ENCODE peak calls at places on chromosome 7, in nine cellular contexts. One of them, this sample, is unnamed.
A peak's percentile ranks its signal among the peaks of the same experiment; 100 is the strongest.

GRCh38 chr7:48052748-48053147 is 17.4 kb downstream of the C7orf57 start:
- DNase-seq in adrenal gland: no peak
- DNase-seq in heart right ventricle: no peak
- DNase-seq in OCI-LY7: no peak
- DNase-seq in activated B cell treated with CpG ODN at 0.5 μM for 24 hours: no peak
- DNase-seq in AG09319: no peak
- DNase-seq in cardiac muscle cell: no peak
- DNase-seq in fibroblast of lung: peak; percentile 86
- DNase-seq in HCT116: peak; percentile 60
- DNase-seq in this sample: no peak

GRCh38 chr7:25098096-25099046 is 26.7 kb downstream of the CYCS start:
- DNase-seq in OCI-LY7: peak; percentile 83
- DNase-seq in heart right ventricle: peak; percentile 22
- DNase-seq in activated B cell treated with CpG ODN at 0.5 μM for 24 hours: no peak
- DNase-seq in HCT116: peak; percentile 70
- DNase-seq in fibroblast of lung: peak; percentile 57
- DNase-seq in adrenal gland: peak; percentile 50
- DNase-seq in AG09319: no peak
- DNase-seq in cardiac muscle cell: peak; percentile 70
- DNase-seq in this sample: peak; percentile 42

GRCh38 chr7:44078521-44078920 is 3.8 kb downstream of the POLM start:
- DNase-seq in AG09319: no peak
- DNase-seq in activated B cell treated with CpG ODN at 0.5 μM for 24 hours: no peak
- DNase-seq in OCI-LY7: no peak
- DNase-seq in HCT116: no peak
- DNase-seq in heart right ventricle: no peak
- DNase-seq in fibroblast of lung: no peak
- DNase-seq in cardiac muscle cell: no peak
- DNase-seq in adrenal gland: no peak
- DNase-seq in this sample: no peak

GRCh38 chr7:107147464-107148214 is 21.2 kb upstream of the HBP1 start:
- DNase-seq in activated B cell treated with CpG ODN at 0.5 μM for 24 hours: no peak
- DNase-seq in OCI-LY7: peak; percentile 63
- DNase-seq in adrenal gland: peak; percentile 19
- DNase-seq in HCT116: peak; percentile 34
- DNase-seq in heart right ventricle: no peak
- DNase-seq in AG09319: no peak
- DNase-seq in cardiac muscle cell: peak; percentile 26
- DNase-seq in fibroblast of lung: peak; percentile 35
- DNase-seq in this sample: no peak

GRCh38 chr7:116505823-116506222 is 6.3 kb downstream of the CAV2 start:
- DNase-seq in cardiac muscle cell: no peak
- DNase-seq in activated B cell treated with CpG ODN at 0.5 μM for 24 hours: no peak
- DNase-seq in heart right ventricle: no peak
- DNase-seq in AG09319: no peak
- DNase-seq in adrenal gland: no peak
- DNase-seq in fibroblast of lung: no peak
- DNase-seq in OCI-LY7: no peak
- DNase-seq in HCT116: no peak
- DNase-seq in this sample: no peak

GRCh38 chr7:1580422-1581030 is 10.7 kb upstream of the PSMG3 start:
- DNase-seq in fibroblast of lung: no peak
- DNase-seq in HCT116: no peak
- DNase-seq in adrenal gland: no peak
- DNase-seq in cardiac muscle cell: peak; percentile 72
- DNase-seq in activated B cell treated with CpG ODN at 0.5 μM for 24 hours: no peak
- DNase-seq in heart right ventricle: no peak
- DNase-seq in AG09319: no peak
- DNase-seq in OCI-LY7: no peak
- DNase-seq in this sample: no peak

GRCh38 chr7:157932498-157933218 is 595.9 kb downstream of the DNAJB6 start:
- DNase-seq in AG09319: no peak
- DNase-seq in OCI-LY7: no peak
- DNase-seq in HCT116: peak; percentile 90
- DNase-seq in cardiac muscle cell: no peak
- DNase-seq in adrenal gland: no peak
- DNase-seq in heart right ventricle: no peak
- DNase-seq in activated B cell treated with CpG ODN at 0.5 μM for 24 hours: no peak
- DNase-seq in fibroblast of lung: peak; percentile 1
- DNase-seq in this sample: no peak

GRCh38 chr7:129091484-129092002 is 36.6 kb upstream of the TNPO3 start:
- DNase-seq in OCI-LY7: peak; percentile 86
- DNase-seq in fibroblast of lung: peak; percentile 41
- DNase-seq in activated B cell treated with CpG ODN at 0.5 μM for 24 hours: peak; percentile 90
- DNase-seq in AG09319: no peak
- DNase-seq in HCT116: peak; percentile 54
- DNase-seq in heart right ventricle: peak; percentile 80
- DNase-seq in cardiac muscle cell: peak; percentile 82
- DNase-seq in adrenal gland: peak; percentile 72
- DNase-seq in this sample: peak; percentile 77

GRCh38 chr7:100957832-100958421 is 8.6 kb downstream of the MUC3A start:
- DNase-seq in adrenal gland: no peak
- DNase-seq in activated B cell treated with CpG ODN at 0.5 μM for 24 hours: no peak
- DNase-seq in HCT116: no peak
- DNase-seq in AG09319: no peak
- DNase-seq in OCI-LY7: no peak
- DNase-seq in heart right ventricle: no peak
- DNase-seq in fibroblast of lung: no peak
- DNase-seq in cardiac muscle cell: no peak
- DNase-seq in this sample: no peak

GRCh38 chr7:150415161-150416160 is 35.0 kb upstream of the GIMAP8 start:
- DNase-seq in fibroblast of lung: no peak
- DNase-seq in cardiac muscle cell: no peak
- DNase-seq in heart right ventricle: no peak
- DNase-seq in activated B cell treated with CpG ODN at 0.5 μM for 24 hours: no peak
- DNase-seq in OCI-LY7: no peak
- DNase-seq in adrenal gland: no peak
- DNase-seq in AG09319: no peak
- DNase-seq in HCT116: no peak
- DNase-seq in this sample: no peak

GRCh38 chr7:87325576-87326370 is 19.7 kb upstream of the CROT start:
- DNase-seq in AG09319: no peak
- DNase-seq in adrenal gland: no peak
- DNase-seq in cardiac muscle cell: no peak
- DNase-seq in activated B cell treated with CpG ODN at 0.5 μM for 24 hours: no peak
- DNase-seq in OCI-LY7: no peak
- DNase-seq in heart right ventricle: no peak
- DNase-seq in fibroblast of lung: no peak
- DNase-seq in HCT116: no peak
- DNase-seq in this sample: no peak
- TF ChIP-seq CTCF in AG09319: no peak
- TF ChIP-seq CTCF in adrenal gland: no peak
- TF ChIP-seq CTCF in cardiac muscle cell: no peak
- TF ChIP-seq CTCF in activated B cell treated with CpG ODN at 0.5 μM for 24 hours: no peak
- TF ChIP-seq CTCF in OCI-LY7: peak; percentile 57
- TF ChIP-seq CTCF in heart right ventricle: no peak
- TF ChIP-seq CTCF in fibroblast of lung: no peak
- TF ChIP-seq CTCF in HCT116: no peak
- TF ChIP-seq CTCF in this sample: no peak

GRCh38 chr7:99898836-99899235 is 20.5 kb downstream of the TRIM4 start:
- DNase-seq in HCT116: no peak
- DNase-seq in fibroblast of lung: no peak
- DNase-seq in cardiac muscle cell: no peak
- DNase-seq in heart right ventricle: no peak
- DNase-seq in adrenal gland: no peak
- DNase-seq in OCI-LY7: no peak
- DNase-seq in AG09319: no peak
- DNase-seq in activated B cell treated with CpG ODN at 0.5 μM for 24 hours: no peak
- DNase-seq in this sample: no peak

GRCh38 chr7:99901581-99901980 is 17.7 kb downstream of the TRIM4 start:
- DNase-seq in fibroblast of lung: no peak
- DNase-seq in AG09319: no peak
- DNase-seq in heart right ventricle: no peak
- DNase-seq in activated B cell treated with CpG ODN at 0.5 μM for 24 hours: no peak
- DNase-seq in OCI-LY7: no peak
- DNase-seq in adrenal gland: no peak
- DNase-seq in cardiac muscle cell: no peak
- DNase-seq in HCT116: no peak
- DNase-seq in this sample: no peak

GRCh38 chr7:99897688-99898357 is 21.0 kb upstream of the OR2AE1 start:
- DNase-seq in heart right ventricle: no peak
- DNase-seq in activated B cell treated with CpG ODN at 0.5 μM for 24 hours: no peak
- DNase-seq in OCI-LY7: no peak
- DNase-seq in HCT116: no peak
- DNase-seq in cardiac muscle cell: no peak
- DNase-seq in AG09319: no peak
- DNase-seq in fibroblast of lung: no peak
- DNase-seq in adrenal gland: no peak
- DNase-seq in this sample: no peak

GRCh38 chr7:99894738-99895137 is 17.9 kb upstream of the OR2AE1 start:
- DNase-seq in activated B cell treated with CpG ODN at 0.5 μM for 24 hours: no peak
- DNase-seq in OCI-LY7: no peak
- DNase-seq in fibroblast of lung: no peak
- DNase-seq in cardiac muscle cell: no peak
- DNase-seq in heart right ventricle: no peak
- DNase-seq in adrenal gland: no peak
- DNase-seq in AG09319: no peak
- DNase-seq in HCT116: no peak
- DNase-seq in this sample: no peak

DNA sequence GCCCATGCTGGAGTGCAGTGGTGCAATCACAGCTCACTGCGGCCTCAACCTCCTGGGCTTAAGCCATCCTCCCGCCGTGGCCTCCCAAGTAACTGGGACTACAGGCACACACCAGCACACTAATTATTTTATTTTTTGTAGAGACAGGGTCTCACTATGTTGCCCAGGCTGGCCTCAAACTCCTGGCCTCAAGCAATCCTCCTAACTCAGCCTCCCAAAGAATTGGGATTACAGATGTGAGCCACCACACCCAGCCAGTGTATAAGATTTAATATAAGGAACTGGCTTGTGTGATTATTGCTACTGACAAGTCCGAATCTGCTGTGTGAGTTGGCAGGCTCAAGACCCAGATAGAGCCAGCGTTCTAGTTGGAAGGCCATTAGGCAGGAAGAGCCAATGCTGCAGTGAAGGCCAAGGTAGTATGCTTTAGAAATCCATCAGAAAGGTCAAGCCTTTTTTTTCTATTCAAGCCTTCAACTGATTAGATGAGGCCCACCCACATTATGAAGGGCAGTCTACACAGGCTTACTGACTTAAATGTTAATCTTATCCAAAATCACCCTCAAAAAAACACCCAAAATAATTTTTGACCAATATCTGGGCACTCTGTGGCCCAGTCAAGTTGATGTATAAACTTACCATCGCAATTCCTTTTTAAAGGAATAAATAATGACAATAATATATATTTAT is 19.4 kb downstream of the TRIM4 start:
- DNase-seq in heart right ventricle: no peak
- DNase-seq in OCI-LY7: no peak
- DNase-seq in activated B cell treated with CpG ODN at 0.5 μM for 24 hours: no peak
- DNase-seq in cardiac muscle cell: no peak
- DNase-seq in adrenal gland: no peak
- DNase-seq in HCT116: no peak
- DNase-seq in fibroblast of lung: no peak
- DNase-seq in AG09319: no peak
- DNase-seq in this sample: no peak
- TF ChIP-seq CTCF in heart right ventricle: no peak
- TF ChIP-seq CTCF in OCI-LY7: no peak
- TF ChIP-seq CTCF in activated B cell treated with CpG ODN at 0.5 μM for 24 hours: no peak
- TF ChIP-seq CTCF in cardiac muscle cell: no peak
- TF ChIP-seq CTCF in adrenal gland: no peak
- TF ChIP-seq CTCF in HCT116: no peak
- TF ChIP-seq CTCF in fibroblast of lung: no peak
- TF ChIP-seq CTCF in AG09319: no peak
- TF ChIP-seq CTCF in this sample: no peak

GRCh38 chr7:108451296-108451848 is 4.9 kb downstream of the NRCAM start:
- DNase-seq in OCI-LY7: no peak
- DNase-seq in heart right ventricle: no peak
- DNase-seq in HCT116: no peak
- DNase-seq in activated B cell treated with CpG ODN at 0.5 μM for 24 hours: no peak
- DNase-seq in cardiac muscle cell: no peak
- DNase-seq in adrenal gland: no peak
- DNase-seq in AG09319: no peak
- DNase-seq in fibroblast of lung: no peak
- DNase-seq in this sample: no peak

GRCh38 chr7:108453320-108453719 is 2.9 kb downstream of the NRCAM start:
- DNase-seq in adrenal gland: no peak
- DNase-seq in OCI-LY7: no peak
- DNase-seq in HCT116: no peak
- DNase-seq in cardiac muscle cell: no peak
- DNase-seq in heart right ventricle: no peak
- DNase-seq in activated B cell treated with CpG ODN at 0.5 μM for 24 hours: no peak
- DNase-seq in fibroblast of lung: no peak
- DNase-seq in AG09319: no peak
- DNase-seq in this sample: no peak

GRCh38 chr7:108454674-108455523 is 1.3 kb downstream of the NRCAM start:
- DNase-seq in activated B cell treated with CpG ODN at 0.5 μM for 24 hours: peak; percentile 38
- DNase-seq in adrenal gland: peak; percentile 49
- DNase-seq in AG09319: no peak
- DNase-seq in cardiac muscle cell: peak; percentile 49
- DNase-seq in heart right ventricle: no peak
- DNase-seq in OCI-LY7: no peak
- DNase-seq in fibroblast of lung: peak; percentile 54
- DNase-seq in HCT116: no peak
- DNase-seq in this sample: no peak

GRCh38 chr7:108454317-108454673 is 1.9 kb downstream of the NRCAM start:
- DNase-seq in cardiac muscle cell: no peak
- DNase-seq in HCT116: no peak
- DNase-seq in fibroblast of lung: no peak
- DNase-seq in adrenal gland: no peak
- DNase-seq in heart right ventricle: no peak
- DNase-seq in OCI-LY7: no peak
- DNase-seq in activated B cell treated with CpG ODN at 0.5 μM for 24 hours: no peak
- DNase-seq in AG09319: no peak
- DNase-seq in this sample: no peak

GRCh38 chr7:108452707-108453106 is 3.5 kb downstream of the NRCAM start:
- DNase-seq in HCT116: peak; percentile 21
- DNase-seq in heart right ventricle: no peak
- DNase-seq in AG09319: no peak
- DNase-seq in fibroblast of lung: peak; percentile 43
- DNase-seq in adrenal gland: no peak
- DNase-seq in cardiac muscle cell: peak; percentile 19
- DNase-seq in activated B cell treated with CpG ODN at 0.5 μM for 24 hours: no peak
- DNase-seq in OCI-LY7: peak; percentile 45
- DNase-seq in this sample: no peak
- TF ChIP-seq CTCF in HCT116: peak; percentile 23
- TF ChIP-seq CTCF in heart right ventricle: peak; percentile 17
- TF ChIP-seq CTCF in AG09319: peak; percentile 63
- TF ChIP-seq CTCF in fibroblast of lung: peak; percentile 70
- TF ChIP-seq CTCF in adrenal gland: peak; percentile 51
- TF ChIP-seq CTCF in cardiac muscle cell: peak; percentile 69
- TF ChIP-seq CTCF in activated B cell treated with CpG ODN at 0.5 μM for 24 hours: no peak
- TF ChIP-seq CTCF in OCI-LY7: peak; percentile 77
- TF ChIP-seq CTCF in this sample: no peak

GRCh38 chr7:27663989-27664331 is 1.3 kb upstream of the HIBADH start:
- DNase-seq in heart right ventricle: no peak
- DNase-seq in adrenal gland: no peak
- DNase-seq in fibroblast of lung: no peak
- DNase-seq in activated B cell treated with CpG ODN at 0.5 μM for 24 hours: no peak
- DNase-seq in HCT116: no peak
- DNase-seq in OCI-LY7: no peak
- DNase-seq in cardiac muscle cell: no peak
- DNase-seq in AG09319: no peak
- DNase-seq in this sample: no peak

GRCh38 chr7:27656724-27657123 is 6.0 kb downstream of the HIBADH start:
- DNase-seq in activated B cell treated with CpG ODN at 0.5 μM for 24 hours: no peak
- DNase-seq in cardiac muscle cell: no peak
- DNase-seq in OCI-LY7: no peak
- DNase-seq in fibroblast of lung: no peak
- DNase-seq in adrenal gland: no peak
- DNase-seq in HCT116: no peak
- DNase-seq in AG09319: no peak
- DNase-seq in heart right ventricle: no peak
- DNase-seq in this sample: no peak

GRCh38 chr7:27661776-27662489 is 750 bp downstream of the HIBADH start:
- DNase-seq in activated B cell treated with CpG ODN at 0.5 μM for 24 hours: peak; percentile 24
- DNase-seq in HCT116: no peak
- DNase-seq in adrenal gland: peak; percentile 38
- DNase-seq in OCI-LY7: peak; percentile 52
- DNase-seq in fibroblast of lung: no peak
- DNase-seq in heart right ventricle: peak; percentile 17
- DNase-seq in AG09319: no peak
- DNase-seq in cardiac muscle cell: no peak
- DNase-seq in this sample: peak; percentile 25

GRCh38 chr7:27662490-27663205 is at the start of gene HIBADH:
- DNase-seq in activated B cell treated with CpG ODN at 0.5 μM for 24 hours: peak; percentile 92
- DNase-seq in adrenal gland: peak; percentile 99
- DNase-seq in heart right ventricle: peak; percentile 98
- DNase-seq in cardiac muscle cell: peak; percentile 98
- DNase-seq in AG09319: peak; percentile 99
- DNase-seq in HCT116: peak; percentile 99
- DNase-seq in fibroblast of lung: peak; percentile 100
- DNase-seq in OCI-LY7: peak; percentile 99
- DNase-seq in this sample: peak; percentile 92
- TF ChIP-seq CTCF in activated B cell treated with CpG ODN at 0.5 μM for 24 hours: no peak
- TF ChIP-seq CTCF in adrenal gland: peak; percentile 23
- TF ChIP-seq CTCF in heart right ventricle: peak; percentile 22
- TF ChIP-seq CTCF in cardiac muscle cell: peak; percentile 2
- TF ChIP-seq CTCF in AG09319: no peak
- TF ChIP-seq CTCF in HCT116: no peak
- TF ChIP-seq CTCF in fibroblast of lung: no peak
- TF ChIP-seq CTCF in OCI-LY7: peak; percentile 10
- TF ChIP-seq CTCF in this sample: no peak